ENCODE peak calls at places on chromosomes 3 and 15, in four cellular contexts. X is dorsolateral prefrontal cortex, M is Panc1, I is testis. B is an unnamed sample.

GRCh38 chr15:86139828-86140227 is 60.2 kb downstream of the AGBL1 start:
- DNase-seq in X (no peak), M (peak), I (peak), B (no peak)

GRCh38 chr3:139323146-139323545 is 20.7 kb upstream of the MRPS22 start:
- DNase-seq in X (no peak), M (no peak), I (no peak), B (no peak)

GRCh38 chr3:129602730-129603560 is 3.5 kb downstream of the PLXND1 start:
- DNase-seq in X (no peak), M (no peak), I (peak), B (no peak)

GRCh38 chr3:23203651-23204111 is 554 bp downstream of the UBE2E2 start:
- DNase-seq in X (peak), M (no peak), I (peak), B (peak)

GRCh38 chr3:134494539-134494938 is 8.7 kb downstream of the CEP63 start:
- DNase-seq in X (no peak), M (no peak), I (no peak), B (no peak)

GRCh38 chr3:14402304-14402811 is at the start of gene SLC6A6:
- DNase-seq in X (peak), M (no peak), I (peak), B (peak)

GRCh38 chr3:73681610-73682009 is 56.9 kb upstream of the PDZRN3 start:
- DNase-seq in X (no peak), M (no peak), I (no peak), B (no peak)

GRCh38 chr3:97515076-97515475 is 249.5 kb upstream of the ARL6 start:
- DNase-seq in X (no peak), M (no peak), I (no peak), B (no peak)

GRCh38 chr3:89434621-89435380 is 327.4 kb downstream of the EPHA3 start:
- DNase-seq in X (no peak), M (no peak), I (no peak), B (no peak)

GRCh38 chr15:89192136-89192535 is 29.2 kb downstream of the RLBP1 start:
- DNase-seq in X (no peak), M (no peak), I (no peak), B (no peak)

GRCh38 chr3:43755511-43756200 is 64.9 kb downstream of the ABHD5 start:
- DNase-seq in X (no peak), M (no peak), I (no peak), B (no peak)

GRCh38 chr3:159322322-159322939 is 520.6 kb downstream of the MFSD1 start:
- DNase-seq in X (no peak), M (peak), I (peak), B (no peak)

GRCh38 chr15:56244811-56245576 is 1.3 kb upstream of the RFX7 start:
- DNase-seq in X (peak), M (no peak), I (no peak), B (peak)

GRCh38 chr3:141345951-141346817 is 22.1 kb upstream of the ZBTB38 start:
- DNase-seq in X (no peak), M (no peak), I (no peak), B (no peak)

GRCh38 chr3:150469031-150469930 is 61.2 kb downstream of the TSC22D2 start:
- DNase-seq in X (no peak), M (peak), I (peak), B (peak)

GRCh38 chr3:168134931-168135330 is 39.2 kb upstream of the GOLIM4 start:
- DNase-seq in X (no peak), M (no peak), I (no peak), B (no peak)

GRCh38 chr3:155737844-155738460 is 6.9 kb downstream of the PLCH1 start:
- DNase-seq in X (no peak), M (no peak), I (no peak), B (no peak)

GRCh38 chr15:77081971-77082370 is 11.1 kb upstream of the TSPAN3 start:
- DNase-seq in X (no peak), M (no peak), I (no peak), B (no peak)

GRCh38 chr3:156619376-156619775 is 55.0 kb upstream of the TIPARP start:
- DNase-seq in X (no peak), M (no peak), I (no peak), B (no peak)

GRCh38 chr3:45814322-45814721 is 18.0 kb upstream of the SLC6A20 start:
- DNase-seq in X (no peak), M (no peak), I (no peak), B (no peak)
- H3K27ac ChIP-seq in X (no peak), M (no peak), I (no peak), B (no peak)

GRCh38 chr15:66851226-66852063 is 149.4 kb downstream of the SMAD6 start:
- DNase-seq in X (peak), M (no peak), I (peak), B (peak)
- H3K27ac ChIP-seq in X (no peak), M (peak), I (peak), B (no peak)

GRCh38 chr3:183260167-183260904 is 7.3 kb downstream of the B3GNT5 start:
- DNase-seq in X (no peak), M (no peak), I (no peak), B (no peak)

GRCh38 chr3:183265157-183265642 is 12.1 kb downstream of the B3GNT5 start:
- DNase-seq in X (no peak), M (no peak), I (peak), B (no peak)

GRCh38 chr3:183264249-183264648 is 11.2 kb downstream of the B3GNT5 start:
- DNase-seq in X (no peak), M (no peak), I (no peak), B (no peak)

GRCh38 chr3:183261103-183261502 is 8.1 kb downstream of the B3GNT5 start:
- DNase-seq in X (no peak), M (no peak), I (no peak), B (no peak)

DNA sequence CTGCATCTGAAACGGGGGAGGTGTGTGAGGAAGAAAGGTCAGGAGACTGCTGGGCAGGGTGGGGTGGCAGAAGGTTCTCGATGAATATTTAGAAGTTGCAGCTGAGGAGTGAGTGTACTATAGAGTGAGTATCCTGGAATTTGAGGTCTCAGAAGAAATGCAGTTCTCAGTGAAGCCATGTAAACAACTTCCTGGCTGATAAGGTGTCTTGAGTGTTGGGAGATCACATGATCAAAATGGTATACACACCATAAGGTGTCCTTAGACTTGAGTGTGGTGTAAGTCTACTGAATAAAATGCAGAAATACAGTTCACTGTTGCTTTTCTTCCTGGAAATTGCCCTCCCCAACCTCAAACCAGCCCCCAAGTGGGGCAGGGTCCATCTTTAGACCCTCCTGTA is 9.9 kb downstream of the B3GNT5 start:
- DNase-seq in X (no peak), M (no peak), I (no peak), B (no peak)
- H3K27ac ChIP-seq in X (peak), M (no peak), I (no peak), B (no peak)

GRCh38 chr3:45538641-45538986 is 55.9 kb upstream of the LIMD1 start:
- DNase-seq in X (no peak), M (no peak), I (no peak), B (no peak)

GRCh38 chr3:45534580-45535080 is 59.9 kb upstream of the LIMD1 start:
- DNase-seq in X (no peak), M (no peak), I (no peak), B (no peak)

GRCh38 chr3:45537960-45538640 is 56.5 kb upstream of the LIMD1 start:
- DNase-seq in X (no peak), M (no peak), I (peak), B (no peak)

GRCh38 chr3:45537596-45537959 is 57.0 kb upstream of the LIMD1 start:
- DNase-seq in X (no peak), M (no peak), I (no peak), B (no peak)

GRCh38 chr3:45536316-45536715 is 58.2 kb upstream of the LIMD1 start:
- DNase-seq in X (no peak), M (no peak), I (no peak), B (no peak)
- H3K27ac ChIP-seq in X (no peak), M (no peak), I (no peak), B (no peak)

GRCh38 chr3:197465996-197466549 is 89.7 kb downstream of the BDH1 start:
- DNase-seq in X (no peak), M (no peak), I (no peak), B (no peak)
- H3K27ac ChIP-seq in X (peak), M (peak), I (peak), B (no peak)

GRCh38 chr15:60479361-60479684 is 381 bp upstream of the ICE2 start:
- DNase-seq in X (no peak), M (no peak), I (no peak), B (no peak)

GRCh38 chr15:60476713-60477112 is 2.2 kb downstream of the ICE2 start:
- DNase-seq in X (no peak), M (no peak), I (no peak), B (no peak)

GRCh38 chr15:60477991-60478632 is 830 bp downstream of the ICE2 start:
- DNase-seq in X (no peak), M (no peak), I (no peak), B (no peak)

GRCh38 chr15:60478633-60479360 is at the start of gene ICE2:
- DNase-seq in X (peak), M (peak), I (peak), B (peak)

DNA sequence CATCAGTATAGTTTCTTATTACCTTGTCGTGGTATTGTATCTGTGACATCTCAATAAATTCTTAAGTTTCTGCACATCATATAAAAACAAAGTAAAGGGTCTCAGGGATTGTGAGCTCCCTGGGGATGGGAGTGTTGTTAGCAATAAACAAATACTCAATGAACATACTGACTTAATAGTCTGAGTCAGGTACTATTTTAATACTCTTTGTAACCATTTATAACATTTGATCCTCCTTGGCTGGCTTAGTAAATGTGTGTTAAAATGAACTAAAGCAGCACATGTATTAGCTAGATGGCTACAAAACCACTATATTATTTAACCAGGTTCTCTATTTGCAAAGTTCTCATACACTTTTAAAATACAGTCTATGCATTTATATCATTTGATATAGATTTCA is 1.8 kb downstream of the ICE2 start:
- DNase-seq in X (no peak), M (no peak), I (no peak), B (no peak)
- H3K27ac ChIP-seq in X (no peak), M (peak), I (no peak), B (no peak)

GRCh38 chr3:106826861-106827311 is 550.4 kb upstream of the CCDC54 start:
- DNase-seq in X (no peak), M (no peak), I (no peak), B (no peak)

GRCh38 chr3:106825962-106826605 is 551.2 kb upstream of the CCDC54 start:
- DNase-seq in X (no peak), M (no peak), I (no peak), B (no peak)

GRCh38 chr3:106830334-106830733 is 546.9 kb upstream of the CCDC54 start:
- DNase-seq in X (no peak), M (no peak), I (no peak), B (no peak)

GRCh38 chr3:106829206-106829605 is 548.0 kb upstream of the CCDC54 start:
- DNase-seq in X (no peak), M (no peak), I (no peak), B (no peak)

GRCh38 chr3:106827515-106828213 is 549.6 kb upstream of the CCDC54 start:
- DNase-seq in X (no peak), M (no peak), I (no peak), B (no peak)
- H3K27ac ChIP-seq in X (no peak), M (no peak), I (no peak), B (no peak)

DNA sequence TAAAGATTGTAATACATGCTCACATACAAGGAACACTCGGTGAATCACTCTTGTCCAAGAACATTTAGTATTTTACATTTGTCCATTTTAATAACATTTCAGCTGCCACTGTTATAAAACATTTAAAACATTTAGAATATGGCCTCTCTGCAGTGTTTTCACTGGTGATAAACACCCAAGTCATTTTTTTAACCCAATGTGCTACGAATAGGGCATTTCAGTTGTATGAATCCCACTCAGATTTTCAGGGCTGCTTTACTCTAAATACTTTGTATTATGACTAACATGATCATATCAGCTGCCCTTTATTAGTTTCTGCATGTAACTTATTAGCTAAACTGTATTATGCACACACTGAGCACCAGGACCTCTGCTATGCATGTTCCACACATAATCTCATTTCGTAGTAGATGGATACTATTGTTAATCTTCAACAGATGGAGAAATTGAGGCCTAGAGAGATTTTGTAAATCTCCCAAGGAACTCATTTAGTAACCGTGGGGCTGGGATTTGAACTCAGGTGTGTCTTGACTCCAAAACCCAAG is 148.6 kb upstream of the CDIN1 start:
- DNase-seq in X (no peak), M (no peak), I (no peak), B (no peak)
- H3K27ac ChIP-seq in X (no peak), M (no peak), I (no peak), B (no peak)

GRCh38 chr3:37892917-37893595 is 31.4 kb downstream of the CTDSPL start:
- DNase-seq in X (no peak), M (no peak), I (no peak), B (no peak)
- H3K27ac ChIP-seq in X (peak), M (no peak), I (peak), B (no peak)